ENCODE peak calls at places on chromosomes 11 and 22, in six cellular contexts. U is iris pigment epithelial cell; W is activated CD8-positive, alpha-beta memory T cell treated with anti-CD3 and anti-CD28 coated beads, Interleukin-2, amount 10 ng/mL, durations not matched to agents 7 days and 5 days; K is AG08396; I is NCI-H510A treated with DMSO at 0.1 percent for 48 hours; B is fibroblast of mammary gland. T is an unnamed sample.

GRCh38 chr11:103601230-103601846 is 435.1 kb upstream of the DDI1 start:
- DNase-seq in U (peak), W (peak), K (peak), I (peak), B (peak), T (peak)

GRCh38 chr22:27846248-27846760 is 44.7 kb upstream of the MN1 start:
- DNase-seq in U (no peak), W (no peak), K (no peak), I (no peak), B (no peak), T (no peak)

GRCh38 chr22:20024225-20025087 is 3.5 kb downstream of the TANGO2 start:
- DNase-seq in U (no peak), W (no peak), K (no peak), I (no peak), B (no peak), T (no peak)

GRCh38 chr22:48750826-48751440 is 1076.7 kb downstream of the BRD1 start:
- DNase-seq in U (no peak), W (peak), K (no peak), I (no peak), B (no peak), T (no peak)

GRCh38 chr11:97454988-97455387 is 1065.2 kb downstream of the JRKL start:
- DNase-seq in U (peak), W (no peak), K (no peak), I (peak), B (peak), T (peak)

GRCh38 chr11:69638941-69639681 is 1.8 kb upstream of the CCND1 start:
- DNase-seq in U (peak), W (no peak), K (peak), I (peak), B (peak), T (peak)

GRCh38 chr11:30960387-30960992 is 374.3 kb upstream of the MPPED2 start:
- DNase-seq in U (peak), W (no peak), K (no peak), I (peak), B (peak), T (peak)

GRCh38 chr11:104968856-104969776 is 742 bp upstream of the CASP4 start:
- DNase-seq in U (peak), W (no peak), K (peak), I (peak), B (peak), T (peak)

GRCh38 chr22:23517804-23518380 is 62.2 kb downstream of the IGLL1 start:
- DNase-seq in U (no peak), W (no peak), K (no peak), I (no peak), B (no peak), T (no peak)

GRCh38 chr11:20739004-20739612 is 69.7 kb downstream of the NELL1 start:
- DNase-seq in U (no peak), W (no peak), K (no peak), I (peak), B (no peak), T (no peak)

GRCh38 chr22:47056361-47056760 is 293.9 kb downstream of the TBC1D22A start:
- DNase-seq in U (no peak), W (no peak), K (no peak), I (no peak), B (no peak), T (no peak)

GRCh38 chr11:125289419-125290088 is 125.0 kb downstream of the PKNOX2 start:
- DNase-seq in U (no peak), W (no peak), K (no peak), I (no peak), B (no peak), T (no peak)

GRCh38 chr11:27292642-27293020 is 70.4 kb downstream of the CCDC34 start:
- DNase-seq in U (no peak), W (no peak), K (no peak), I (no peak), B (no peak), T (no peak)

GRCh38 chr22:20551805-20552449 is 44.5 kb downstream of the MED15 start:
- DNase-seq in U (no peak), W (peak), K (no peak), I (no peak), B (no peak), T (no peak)

GRCh38 chr11:110095554-110095953 is 2.4 kb downstream of the ZC3H12C start:
- DNase-seq in U (peak), W (no peak), K (no peak), I (no peak), B (peak), T (no peak)

GRCh38 chr22:25449781-25450317 is 114.6 kb upstream of the GRK3 start:
- DNase-seq in U (no peak), W (no peak), K (no peak), I (no peak), B (no peak), T (peak)

T was measured in astrocyte.